ENCODE peak calls at places on chromosome 10, in ten cellular contexts. Z, V, J, H, Q, W, G, B, R and K are unnamed samples.

GRCh38 chr10:34748357-34748756 is 66.7 kb downstream of the PARD3 start:
- DNase-seq in Z (no peak), V (no peak), J (no peak), H (no peak), Q (no peak), W (no peak), G (no peak), B (no peak), R (no peak), K (no peak)

GRCh38 chr10:79260803-79261740 is 86.2 kb upstream of the PPIF start:
- DNase-seq in Z (peak), V (no peak), J (peak), H (peak), Q (peak), W (no peak), G (peak), B (peak), R (peak), K (no peak)

GRCh38 chr10:118799779-118800178 is 45.0 kb upstream of the CACUL1 start:
- DNase-seq in Z (no peak), V (peak), J (no peak), H (peak), Q (peak), W (no peak), G (peak), B (no peak), R (no peak), K (no peak)

GRCh38 chr10:83983578-83984255 is 155.6 kb upstream of the GHITM start:
- DNase-seq in Z (no peak), V (peak), J (peak), H (no peak), Q (no peak), W (no peak), G (no peak), B (no peak), R (no peak), K (no peak)

GRCh38 chr10:68553599-68553998 is 6.5 kb upstream of the TET1 start:
- DNase-seq in Z (no peak), V (no peak), J (no peak), H (no peak), Q (no peak), W (no peak), G (no peak), B (no peak), R (no peak), K (no peak)

GRCh38 chr10:129495697-129496096 is 28.7 kb downstream of the MGMT start:
- DNase-seq in Z (no peak), V (no peak), J (no peak), H (no peak), Q (no peak), W (no peak), G (no peak), B (no peak), R (no peak), K (no peak)

GRCh38 chr10:27893320-27894014 is 105.4 kb downstream of the ODAD2 start:
- DNase-seq in Z (no peak), V (peak), J (no peak), H (peak), Q (peak), W (no peak), G (peak), B (no peak), R (no peak), K (no peak)

GRCh38 chr10:33337335-33337854 is 2.9 kb upstream of the NRP1 start:
- DNase-seq in Z (peak), V (no peak), J (no peak), H (peak), Q (peak), W (peak), G (peak), B (peak), R (no peak), K (no peak)

GRCh38 chr10:116408716-116409115 is 18.9 kb upstream of the PNLIPRP3 start:
- DNase-seq in Z (no peak), V (no peak), J (no peak), H (no peak), Q (no peak), W (no peak), G (no peak), B (no peak), R (no peak), K (no peak)

GRCh38 chr10:70551971-70552422 is 50.5 kb downstream of the PRF1 start:
- DNase-seq in Z (no peak), V (no peak), J (no peak), H (peak), Q (peak), W (no peak), G (peak), B (no peak), R (peak), K (no peak)

GRCh38 chr10:75034131-75034512 is 77.3 kb upstream of the SAMD8 start:
- DNase-seq in Z (no peak), V (no peak), J (no peak), H (no peak), Q (no peak), W (no peak), G (no peak), B (no peak), R (no peak), K (no peak)

GRCh38 chr10:69968830-69969229 is 83.8 kb upstream of the MACROH2A2 start:
- DNase-seq in Z (no peak), V (peak), J (peak), H (no peak), Q (no peak), W (no peak), G (peak), B (no peak), R (no peak), K (no peak)

GRCh38 chr10:103622286-103622685 is 128.8 kb downstream of the NEURL1 start:
- DNase-seq in Z (no peak), V (no peak), J (no peak), H (no peak), Q (no peak), W (no peak), G (no peak), B (no peak), R (no peak), K (no peak)

GRCh38 chr10:132689721-132690360 is 96.1 kb downstream of the NKX6-2 start:
- DNase-seq in Z (no peak), V (no peak), J (peak), H (no peak), Q (no peak), W (no peak), G (no peak), B (no peak), R (no peak), K (peak)

GRCh38 chr10:21944727-21945386 is 58.7 kb downstream of the DNAJC1 start:
- DNase-seq in Z (no peak), V (no peak), J (no peak), H (no peak), Q (no peak), W (no peak), G (no peak), B (no peak), R (no peak), K (no peak)

GRCh38 chr10:83922246-83922860 is 217.0 kb upstream of the GHITM start:
- DNase-seq in Z (no peak), V (no peak), J (no peak), H (no peak), Q (no peak), W (no peak), G (no peak), B (no peak), R (no peak), K (no peak)

GRCh38 chr10:109205929-109206585 is 717.3 kb downstream of the XPNPEP1 start:
- DNase-seq in Z (no peak), V (no peak), J (no peak), H (peak), Q (peak), W (no peak), G (peak), B (no peak), R (peak), K (no peak)

GRCh38 chr10:127243490-127244272 is 47.3 kb upstream of the INSYN2A start:
- DNase-seq in Z (no peak), V (peak), J (peak), H (peak), Q (peak), W (peak), G (peak), B (no peak), R (no peak), K (no peak)

GRCh38 chr10:92327445-92328433 is 36.8 kb downstream of the MARCHF5 start:
- DNase-seq in Z (no peak), V (no peak), J (no peak), H (no peak), Q (no peak), W (no peak), G (no peak), B (no peak), R (no peak), K (no peak)

GRCh38 chr10:49324711-49325110 is 25.7 kb downstream of the C10orf71 start:
- DNase-seq in Z (no peak), V (no peak), J (peak), H (no peak), Q (no peak), W (no peak), G (no peak), B (peak), R (no peak), K (no peak)

GRCh38 chr10:4804505-4804904 is 21.5 kb upstream of the AKR1E2 start:
- DNase-seq in Z (no peak), V (no peak), J (no peak), H (peak), Q (peak), W (no peak), G (peak), B (no peak), R (no peak), K (no peak)

DNA sequence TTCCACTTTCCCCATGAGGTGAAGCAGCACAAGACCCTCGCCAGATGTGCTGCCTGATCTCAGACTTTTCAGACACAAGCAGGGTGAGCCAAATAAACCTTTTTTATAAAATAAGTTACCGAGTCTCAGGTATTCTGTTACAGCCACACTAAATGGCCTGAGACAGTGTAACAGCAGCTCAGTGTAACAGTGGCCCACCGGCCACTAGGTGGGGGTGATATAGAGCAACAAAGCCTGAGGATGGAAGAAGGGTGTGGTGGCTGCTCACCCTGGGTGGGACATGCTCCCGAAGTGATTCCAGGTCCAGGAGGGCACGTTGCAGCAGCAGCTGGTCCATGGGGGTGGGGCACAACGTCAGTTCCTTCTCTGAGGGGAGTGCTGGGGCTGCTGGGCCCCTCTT is 44.6 kb downstream of the BMS1 start:
- DNase-seq in Z (no peak), V (no peak), J (peak), H (no peak), Q (no peak), W (no peak), G (no peak), B (no peak), R (no peak), K (no peak)
- TF ChIP-seq CTCF in Z (no peak), V (peak), J (no peak), H (no peak), Q (peak), W (peak), G (no peak), B (no peak), R (peak), K (no peak)

GRCh38 chr10:6721480-6721879 is 141.4 kb upstream of the PRKCQ start:
- DNase-seq in Z (peak), V (peak), J (no peak), H (peak), Q (peak), W (no peak), G (peak), B (no peak), R (peak), K (no peak)
- TF ChIP-seq CTCF in Z (peak), V (peak), J (no peak), H (peak), Q (peak), W (no peak), G (peak), B (no peak), R (peak), K (no peak)

GRCh38 chr10:105774351-105774750 is 1133.3 kb downstream of the SORCS3 start:
- DNase-seq in Z (no peak), V (no peak), J (no peak), H (no peak), Q (no peak), W (no peak), G (no peak), B (no peak), R (no peak), K (no peak)

GRCh38 chr10:105769248-105770184 is 1128.4 kb downstream of the SORCS3 start:
- DNase-seq in Z (no peak), V (no peak), J (no peak), H (no peak), Q (no peak), W (no peak), G (no peak), B (no peak), R (no peak), K (no peak)

GRCh38 chr10:105774881-105775280 is 1133.8 kb downstream of the SORCS3 start:
- DNase-seq in Z (no peak), V (no peak), J (no peak), H (no peak), Q (no peak), W (no peak), G (no peak), B (no peak), R (no peak), K (no peak)

DNA sequence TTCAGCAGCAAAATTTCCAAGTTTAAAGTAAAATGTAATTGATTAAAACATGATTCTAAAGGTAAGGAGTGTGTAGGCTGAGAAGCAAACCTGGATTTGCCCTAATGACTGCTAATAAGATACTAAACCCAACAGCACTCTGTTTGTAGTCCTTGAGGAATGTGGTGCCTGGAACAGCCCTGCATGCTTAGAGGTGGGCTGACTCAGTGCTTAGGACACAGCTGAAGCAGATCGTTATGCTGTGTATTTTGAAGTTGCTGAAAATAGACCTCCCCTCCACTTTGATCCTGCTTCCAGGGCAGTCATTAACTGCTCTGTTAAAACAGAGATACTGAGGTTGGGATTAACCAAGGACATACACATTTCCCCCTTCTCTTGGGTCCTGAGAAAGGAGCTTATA is 1129.7 kb downstream of the SORCS3 start:
- DNase-seq in Z (no peak), V (no peak), J (no peak), H (no peak), Q (no peak), W (no peak), G (no peak), B (no peak), R (no peak), K (no peak)
- TF ChIP-seq CTCF in Z (no peak), V (no peak), J (no peak), H (no peak), Q (no peak), W (no peak), G (no peak), B (no peak), R (no peak), K (no peak)

GRCh38 chr10:97319671-97320479 is 804 bp downstream of the FRAT1 start:
- DNase-seq in Z (no peak), V (no peak), J (peak), H (no peak), Q (no peak), W (peak), G (no peak), B (peak), R (no peak), K (peak)
- TF ChIP-seq CTCF in Z (no peak), V (no peak), J (no peak), H (peak), Q (no peak), W (no peak), G (no peak), B (no peak), R (no peak), K (no peak)

GRCh38 chr10:18647945-18648344 is 3.4 kb downstream of the NSUN6 start:
- DNase-seq in Z (no peak), V (no peak), J (no peak), H (no peak), Q (no peak), W (no peak), G (no peak), B (no peak), R (no peak), K (no peak)

GRCh38 chr10:18649364-18649959 is 1.9 kb downstream of the NSUN6 start:
- DNase-seq in Z (no peak), V (no peak), J (no peak), H (no peak), Q (no peak), W (no peak), G (no peak), B (no peak), R (no peak), K (no peak)

GRCh38 chr10:18650618-18651017 is 769 bp downstream of the NSUN6 start:
- DNase-seq in Z (no peak), V (no peak), J (no peak), H (no peak), Q (no peak), W (no peak), G (no peak), B (no peak), R (no peak), K (no peak)

GRCh38 chr10:18653112-18653511 is 1.7 kb upstream of the NSUN6 start:
- DNase-seq in Z (no peak), V (no peak), J (no peak), H (no peak), Q (no peak), W (no peak), G (no peak), B (no peak), R (no peak), K (no peak)

GRCh38 chr10:18651324-18652007 is at the start of gene NSUN6:
- DNase-seq in Z (peak), V (peak), J (peak), H (peak), Q (peak), W (peak), G (peak), B (peak), R (peak), K (peak)
- TF ChIP-seq CTCF in Z (peak), V (no peak), J (no peak), H (no peak), Q (no peak), W (no peak), G (peak), B (no peak), R (no peak), K (no peak)